ENCODE peak calls at places on chromosome 20, in seven cellular contexts. One of them, this sample, is unnamed.

GRCh38 chr20:18628330-18628941 is 40.6 kb downstream of the DTD1 start:
- DNase-seq in suprapubic skin: no peak
- DNase-seq in IMR-90: no peak
- DNase-seq in kidney epithelial cell: no peak
- DNase-seq in fibroblast of the aortic adventitia: no peak
- DNase-seq in PC-3: peak
- DNase-seq in body of pancreas: peak
- DNase-seq in this sample: no peak

GRCh38 chr20:3163099-3164042 is 3.7 kb upstream of the FASTKD5 start:
- DNase-seq in suprapubic skin: no peak
- DNase-seq in IMR-90: no peak
- DNase-seq in kidney epithelial cell: no peak
- DNase-seq in fibroblast of the aortic adventitia: no peak
- DNase-seq in PC-3: no peak
- DNase-seq in body of pancreas: peak
- DNase-seq in this sample: no peak

GRCh38 chr20:62413896-62414481 is 6.9 kb upstream of the CABLES2 start:
- DNase-seq in suprapubic skin: no peak
- DNase-seq in IMR-90: no peak
- DNase-seq in kidney epithelial cell: no peak
- DNase-seq in fibroblast of the aortic adventitia: no peak
- DNase-seq in PC-3: no peak
- DNase-seq in body of pancreas: no peak
- DNase-seq in this sample: no peak

GRCh38 chr20:3706774-3707507 is 5.5 kb downstream of the SIGLEC1 start:
- DNase-seq in suprapubic skin: no peak
- DNase-seq in IMR-90: peak
- DNase-seq in kidney epithelial cell: no peak
- DNase-seq in fibroblast of the aortic adventitia: peak
- DNase-seq in PC-3: peak
- DNase-seq in body of pancreas: peak
- DNase-seq in this sample: peak

GRCh38 chr20:31260326-31260932 is 3.0 kb downstream of the DEFB115 start:
- DNase-seq in suprapubic skin: no peak
- DNase-seq in IMR-90: no peak
- DNase-seq in kidney epithelial cell: no peak
- DNase-seq in fibroblast of the aortic adventitia: no peak
- DNase-seq in PC-3: peak
- DNase-seq in body of pancreas: no peak
- DNase-seq in this sample: no peak

GRCh38 chr20:32495949-32496348 is 89.2 kb downstream of the NOL4L start:
- DNase-seq in suprapubic skin: no peak
- DNase-seq in IMR-90: no peak
- DNase-seq in kidney epithelial cell: no peak
- DNase-seq in fibroblast of the aortic adventitia: no peak
- DNase-seq in PC-3: no peak
- DNase-seq in body of pancreas: no peak
- DNase-seq in this sample: no peak

GRCh38 chr20:7106910-7107309 is 339.4 kb downstream of the BMP2 start:
- DNase-seq in suprapubic skin: no peak
- DNase-seq in IMR-90: no peak
- DNase-seq in kidney epithelial cell: no peak
- DNase-seq in fibroblast of the aortic adventitia: no peak
- DNase-seq in PC-3: no peak
- DNase-seq in body of pancreas: no peak
- DNase-seq in this sample: no peak

GRCh38 chr20:30922129-30922528 is 335.3 kb upstream of the DEFB115 start:
- DNase-seq in suprapubic skin: no peak
- DNase-seq in IMR-90: no peak
- DNase-seq in kidney epithelial cell: no peak
- DNase-seq in fibroblast of the aortic adventitia: no peak
- DNase-seq in PC-3: no peak
- DNase-seq in body of pancreas: no peak
- DNase-seq in this sample: no peak

GRCh38 chr20:62159835-62160234 is 16.3 kb downstream of the SS18L1 start:
- DNase-seq in suprapubic skin: no peak
- DNase-seq in IMR-90: peak
- DNase-seq in kidney epithelial cell: no peak
- DNase-seq in fibroblast of the aortic adventitia: no peak
- DNase-seq in PC-3: peak
- DNase-seq in body of pancreas: no peak
- DNase-seq in this sample: no peak

GRCh38 chr20:61640171-61640570 is 388.1 kb downstream of the CDH4 start:
- DNase-seq in suprapubic skin: no peak
- DNase-seq in IMR-90: peak
- DNase-seq in kidney epithelial cell: no peak
- DNase-seq in fibroblast of the aortic adventitia: no peak
- DNase-seq in PC-3: no peak
- DNase-seq in body of pancreas: no peak
- DNase-seq in this sample: peak

GRCh38 chr20:37866051-37866450 is 36.9 kb upstream of the VSTM2L start:
- DNase-seq in suprapubic skin: no peak
- DNase-seq in IMR-90: no peak
- DNase-seq in kidney epithelial cell: no peak
- DNase-seq in fibroblast of the aortic adventitia: no peak
- DNase-seq in PC-3: no peak
- DNase-seq in body of pancreas: no peak
- DNase-seq in this sample: no peak

GRCh38 chr20:47175501-47175900 is 181.0 kb downstream of the ZMYND8 start:
- DNase-seq in suprapubic skin: no peak
- DNase-seq in IMR-90: no peak
- DNase-seq in kidney epithelial cell: no peak
- DNase-seq in fibroblast of the aortic adventitia: no peak
- DNase-seq in PC-3: no peak
- DNase-seq in body of pancreas: no peak
- DNase-seq in this sample: no peak

GRCh38 chr20:47684306-47685080 is 100.8 kb downstream of the SULF2 start:
- DNase-seq in suprapubic skin: no peak
- DNase-seq in IMR-90: no peak
- DNase-seq in kidney epithelial cell: no peak
- DNase-seq in fibroblast of the aortic adventitia: no peak
- DNase-seq in PC-3: no peak
- DNase-seq in body of pancreas: no peak
- DNase-seq in this sample: no peak

GRCh38 chr20:19094959-19095541 is 117.4 kb upstream of the SLC24A3 start:
- DNase-seq in suprapubic skin: no peak
- DNase-seq in IMR-90: no peak
- DNase-seq in kidney epithelial cell: no peak
- DNase-seq in fibroblast of the aortic adventitia: no peak
- DNase-seq in PC-3: peak
- DNase-seq in body of pancreas: no peak
- DNase-seq in this sample: no peak

GRCh38 chr20:47585087-47585747 is 83.5 kb downstream of the NCOA3 start:
- DNase-seq in suprapubic skin: no peak
- DNase-seq in IMR-90: no peak
- DNase-seq in kidney epithelial cell: no peak
- DNase-seq in fibroblast of the aortic adventitia: peak
- DNase-seq in PC-3: no peak
- DNase-seq in body of pancreas: no peak
- DNase-seq in this sample: no peak

GRCh38 chr20:46175127-46175494 is 57.0 kb downstream of the CD40 start:
- DNase-seq in suprapubic skin: no peak
- DNase-seq in IMR-90: no peak
- DNase-seq in kidney epithelial cell: no peak
- DNase-seq in fibroblast of the aortic adventitia: no peak
- DNase-seq in PC-3: no peak
- DNase-seq in body of pancreas: no peak
- DNase-seq in this sample: no peak

GRCh38 chr20:58795923-58796245 is 54.8 kb downstream of the GNAS-AS1 start:
- DNase-seq in suprapubic skin: no peak
- DNase-seq in IMR-90: no peak
- DNase-seq in kidney epithelial cell: no peak
- DNase-seq in fibroblast of the aortic adventitia: no peak
- DNase-seq in PC-3: no peak
- DNase-seq in body of pancreas: no peak
- DNase-seq in this sample: no peak

GRCh38 chr20:24339179-24339578 is 130.2 kb upstream of the SYNDIG1 start:
- DNase-seq in suprapubic skin: no peak
- DNase-seq in IMR-90: no peak
- DNase-seq in kidney epithelial cell: no peak
- DNase-seq in fibroblast of the aortic adventitia: no peak
- DNase-seq in PC-3: no peak
- DNase-seq in body of pancreas: no peak
- DNase-seq in this sample: peak

GRCh38 chr20:37902504-37903313 is at the start of gene VSTM2L:
- DNase-seq in suprapubic skin: no peak
- DNase-seq in IMR-90: peak
- DNase-seq in kidney epithelial cell: no peak
- DNase-seq in fibroblast of the aortic adventitia: peak
- DNase-seq in PC-3: peak
- DNase-seq in body of pancreas: peak
- DNase-seq in this sample: peak

GRCh38 chr20:58536289-58536688 is 21.1 kb upstream of the APCDD1L start:
- DNase-seq in suprapubic skin: no peak
- DNase-seq in IMR-90: no peak
- DNase-seq in kidney epithelial cell: no peak
- DNase-seq in fibroblast of the aortic adventitia: no peak
- DNase-seq in PC-3: no peak
- DNase-seq in body of pancreas: no peak
- DNase-seq in this sample: no peak

GRCh38 chr20:824916-825315 is 8.6 kb upstream of the FAM110A start:
- DNase-seq in suprapubic skin: no peak
- DNase-seq in IMR-90: no peak
- DNase-seq in kidney epithelial cell: no peak
- DNase-seq in fibroblast of the aortic adventitia: no peak
- DNase-seq in PC-3: no peak
- DNase-seq in body of pancreas: no peak
- DNase-seq in this sample: no peak

DNA sequence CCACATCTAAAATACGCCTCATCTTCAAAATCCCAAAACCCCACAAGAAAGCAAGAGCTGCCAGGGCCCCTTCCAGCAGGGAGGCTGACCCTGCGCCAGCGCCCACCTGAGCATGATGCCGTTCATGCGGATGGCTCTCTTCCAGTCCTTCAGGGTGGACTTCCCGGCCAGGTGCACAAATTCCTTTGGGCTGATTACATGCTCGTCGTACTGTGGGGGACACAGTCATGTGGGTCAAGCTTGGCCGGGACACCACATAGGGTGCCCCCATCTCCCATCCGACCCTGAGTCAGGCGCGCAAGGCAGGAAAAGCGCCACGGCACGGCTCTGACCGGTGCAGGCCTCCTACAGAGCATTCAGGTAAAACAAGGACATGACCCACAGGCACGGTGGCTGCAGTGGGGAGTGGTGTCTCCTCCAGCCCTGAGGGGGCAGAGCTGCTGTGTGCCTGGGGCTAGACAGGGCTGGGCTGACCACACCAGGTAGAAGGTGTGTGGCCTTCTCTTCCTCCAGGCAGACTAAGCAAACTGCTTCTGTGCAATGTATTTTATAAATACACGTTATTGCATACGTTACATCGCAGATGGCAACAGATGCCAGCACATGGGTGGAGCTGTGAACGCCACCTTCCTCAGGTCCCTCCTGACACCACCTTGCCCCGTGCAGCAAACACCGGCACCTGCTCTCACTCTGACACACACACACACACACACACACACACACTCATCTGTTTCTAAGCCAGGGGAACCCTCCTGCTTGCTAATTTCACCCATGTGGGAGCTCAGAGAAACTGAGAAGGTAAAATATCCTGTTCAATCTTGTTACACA is 23.8 kb upstream of the HELZ2 start:
- DNase-seq in suprapubic skin: no peak
- DNase-seq in IMR-90: no peak
- DNase-seq in kidney epithelial cell: no peak
- DNase-seq in fibroblast of the aortic adventitia: no peak
- DNase-seq in PC-3: no peak
- DNase-seq in body of pancreas: no peak
- DNase-seq in this sample: no peak
- H3K4me3 ChIP-seq in suprapubic skin: no peak
- H3K4me3 ChIP-seq in IMR-90: no peak
- H3K4me3 ChIP-seq in kidney epithelial cell: no peak
- H3K4me3 ChIP-seq in fibroblast of the aortic adventitia: no peak
- H3K4me3 ChIP-seq in PC-3: no peak
- H3K4me3 ChIP-seq in body of pancreas: no peak
- H3K4me3 ChIP-seq in this sample: no peak

DNA sequence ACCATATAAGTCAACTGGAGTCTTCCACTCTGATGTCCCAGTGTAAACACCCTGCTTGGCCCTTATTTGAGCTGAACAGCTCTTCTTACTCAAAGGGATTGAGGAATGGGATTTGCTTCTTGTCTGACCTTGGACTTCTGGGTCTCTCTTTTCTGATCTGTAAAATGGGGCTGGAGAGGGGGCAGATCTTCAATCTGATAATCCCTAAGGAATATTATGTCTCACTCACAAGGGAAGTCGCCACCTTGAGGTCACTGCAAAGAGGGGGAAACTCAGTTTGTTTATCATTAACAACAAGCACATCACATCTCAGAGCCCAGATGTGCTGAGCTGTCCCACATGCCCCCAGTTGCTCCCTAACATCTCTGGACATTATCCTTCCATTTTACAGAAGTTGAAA is 15.1 kb downstream of the KCNS1 start:
- DNase-seq in suprapubic skin: no peak
- DNase-seq in IMR-90: no peak
- DNase-seq in kidney epithelial cell: no peak
- DNase-seq in fibroblast of the aortic adventitia: no peak
- DNase-seq in PC-3: no peak
- DNase-seq in body of pancreas: no peak
- DNase-seq in this sample: no peak
- TF ChIP-seq CTCF in suprapubic skin: no peak
- TF ChIP-seq CTCF in IMR-90: no peak
- TF ChIP-seq CTCF in kidney epithelial cell: no peak
- TF ChIP-seq CTCF in fibroblast of the aortic adventitia: no peak
- TF ChIP-seq CTCF in PC-3: no peak
- TF ChIP-seq CTCF in body of pancreas: no peak
- TF ChIP-seq CTCF in this sample: no peak

GRCh38 chr20:35619196-35620095 is 3.8 kb downstream of the SPAG4 start:
- DNase-seq in suprapubic skin: no peak
- DNase-seq in IMR-90: peak
- DNase-seq in kidney epithelial cell: peak
- DNase-seq in fibroblast of the aortic adventitia: peak
- DNase-seq in PC-3: peak
- DNase-seq in body of pancreas: peak
- DNase-seq in this sample: peak
- H3K4me3 ChIP-seq in suprapubic skin: peak
- H3K4me3 ChIP-seq in IMR-90: peak
- H3K4me3 ChIP-seq in kidney epithelial cell: peak
- H3K4me3 ChIP-seq in fibroblast of the aortic adventitia: peak
- H3K4me3 ChIP-seq in PC-3: peak
- H3K4me3 ChIP-seq in body of pancreas: no peak
- H3K4me3 ChIP-seq in this sample: peak

DNA sequence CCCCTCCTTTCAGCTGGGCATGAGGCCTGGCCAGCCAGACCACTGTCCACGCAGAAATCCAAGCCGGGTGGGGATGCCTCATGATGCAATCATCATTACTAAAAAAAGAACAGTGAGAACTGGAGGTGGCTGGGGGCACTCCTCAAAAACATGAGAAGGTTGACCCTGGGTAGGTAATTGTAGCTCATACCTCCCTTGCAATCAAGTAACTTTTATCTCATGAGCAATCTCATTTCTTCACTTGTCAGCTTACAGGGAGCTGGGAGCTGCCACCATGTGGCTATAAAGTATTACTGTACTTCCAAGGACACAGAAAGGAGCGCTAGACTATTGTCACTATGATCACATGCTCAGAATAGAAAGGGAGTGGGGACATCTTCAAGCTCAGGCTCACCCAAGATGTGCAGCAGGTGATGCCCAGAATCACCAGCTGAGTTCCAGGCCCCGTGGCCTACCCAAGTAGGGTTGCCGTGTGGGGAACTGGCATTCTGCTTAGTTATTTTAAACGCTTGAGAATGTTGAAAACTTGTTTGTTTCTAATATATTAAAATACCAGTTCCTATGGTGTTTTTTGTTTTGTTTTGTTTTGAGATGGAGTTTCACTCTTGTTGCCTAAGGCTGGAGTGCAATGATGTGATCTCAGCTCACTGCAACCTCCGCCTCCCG is 3.0 kb upstream of the CDH26 start:
- DNase-seq in suprapubic skin: no peak
- DNase-seq in IMR-90: no peak
- DNase-seq in kidney epithelial cell: no peak
- DNase-seq in fibroblast of the aortic adventitia: no peak
- DNase-seq in PC-3: peak
- DNase-seq in body of pancreas: no peak
- DNase-seq in this sample: peak
- TF ChIP-seq CTCF in suprapubic skin: no peak
- TF ChIP-seq CTCF in IMR-90: peak
- TF ChIP-seq CTCF in kidney epithelial cell: peak
- TF ChIP-seq CTCF in fibroblast of the aortic adventitia: no peak
- TF ChIP-seq CTCF in PC-3: peak
- TF ChIP-seq CTCF in body of pancreas: no peak
- TF ChIP-seq CTCF in this sample: peak